ENCODE peak calls at places on chromosome X, in five cellular contexts. One of them, this sample, is unnamed.
A peak's percentile ranks its signal among the peaks of the same experiment; 100 is the strongest.

GRCh38 chrX:82757614-82758013 is 750.5 kb upstream of the POU3F4 start:
- DNase-seq in iPS-NIHi11: no peak
- DNase-seq in NCI-H2081: no peak
- DNase-seq in stimulated activated CD4-positive, alpha-beta T cell treated with anti-CD3 and anti-CD28 coated beads, TNF-alpha, amount 100 ng/mL, for 48 hours: no peak
- DNase-seq in ureter: no peak
- DNase-seq in this sample: no peak

GRCh38 chrX:56812515-56813105 is 83.6 kb downstream of the NBDY start:
- DNase-seq in iPS-NIHi11: no peak
- DNase-seq in NCI-H2081: no peak
- DNase-seq in stimulated activated CD4-positive, alpha-beta T cell treated with anti-CD3 and anti-CD28 coated beads, TNF-alpha, amount 100 ng/mL, for 48 hours: no peak
- DNase-seq in ureter: peak; percentile 41
- DNase-seq in this sample: no peak

GRCh38 chrX:41300758-41301437 is 33.1 kb upstream of the DDX3X start:
- DNase-seq in iPS-NIHi11: no peak
- DNase-seq in NCI-H2081: no peak
- DNase-seq in stimulated activated CD4-positive, alpha-beta T cell treated with anti-CD3 and anti-CD28 coated beads, TNF-alpha, amount 100 ng/mL, for 48 hours: no peak
- DNase-seq in ureter: no peak
- DNase-seq in this sample: no peak

GRCh38 chrX:30230395-30230794 is at the start of gene MAGEB3:
- DNase-seq in iPS-NIHi11: no peak
- DNase-seq in NCI-H2081: no peak
- DNase-seq in stimulated activated CD4-positive, alpha-beta T cell treated with anti-CD3 and anti-CD28 coated beads, TNF-alpha, amount 100 ng/mL, for 48 hours: no peak
- DNase-seq in ureter: no peak
- DNase-seq in this sample: no peak

GRCh38 chrX:119721487-119721886 is 28.5 kb upstream of the SEPTIN6 start:
- DNase-seq in iPS-NIHi11: no peak
- DNase-seq in NCI-H2081: no peak
- DNase-seq in stimulated activated CD4-positive, alpha-beta T cell treated with anti-CD3 and anti-CD28 coated beads, TNF-alpha, amount 100 ng/mL, for 48 hours: no peak
- DNase-seq in ureter: peak; percentile 8
- DNase-seq in this sample: no peak

GRCh38 chrX:102516314-102516936 is at the start of gene TMSB15A:
- DNase-seq in iPS-NIHi11: peak; percentile 85
- DNase-seq in NCI-H2081: peak; percentile 77
- DNase-seq in stimulated activated CD4-positive, alpha-beta T cell treated with anti-CD3 and anti-CD28 coated beads, TNF-alpha, amount 100 ng/mL, for 48 hours: peak; percentile 19
- DNase-seq in ureter: peak; percentile 49
- DNase-seq in this sample: peak; percentile 80

GRCh38 chrX:31421441-31421840 is 349.6 kb upstream of the FTHL17 start:
- DNase-seq in iPS-NIHi11: no peak
- DNase-seq in NCI-H2081: no peak
- DNase-seq in stimulated activated CD4-positive, alpha-beta T cell treated with anti-CD3 and anti-CD28 coated beads, TNF-alpha, amount 100 ng/mL, for 48 hours: no peak
- DNase-seq in ureter: no peak
- DNase-seq in this sample: no peak

GRCh38 chrX:117892469-117892868 is 224.1 kb downstream of the KLHL13 start:
- DNase-seq in iPS-NIHi11: no peak
- DNase-seq in NCI-H2081: no peak
- DNase-seq in stimulated activated CD4-positive, alpha-beta T cell treated with anti-CD3 and anti-CD28 coated beads, TNF-alpha, amount 100 ng/mL, for 48 hours: no peak
- DNase-seq in ureter: no peak
- DNase-seq in this sample: no peak

GRCh38 chrX:153401133-153401764 is at the start of gene PNMA6E:
- DNase-seq in iPS-NIHi11: no peak
- DNase-seq in NCI-H2081: no peak
- DNase-seq in stimulated activated CD4-positive, alpha-beta T cell treated with anti-CD3 and anti-CD28 coated beads, TNF-alpha, amount 100 ng/mL, for 48 hours: no peak
- DNase-seq in ureter: no peak
- DNase-seq in this sample: no peak

GRCh38 chrX:130575831-130576404 is 174.1 kb downstream of the RBMX2 start:
- DNase-seq in iPS-NIHi11: peak; percentile 31
- DNase-seq in NCI-H2081: no peak
- DNase-seq in stimulated activated CD4-positive, alpha-beta T cell treated with anti-CD3 and anti-CD28 coated beads, TNF-alpha, amount 100 ng/mL, for 48 hours: no peak
- DNase-seq in ureter: no peak
- DNase-seq in this sample: peak; percentile 6

GRCh38 chrX:149865390-149865789 is 15.6 kb upstream of the MAGEA8 start:
- DNase-seq in iPS-NIHi11: no peak
- DNase-seq in NCI-H2081: no peak
- DNase-seq in stimulated activated CD4-positive, alpha-beta T cell treated with anti-CD3 and anti-CD28 coated beads, TNF-alpha, amount 100 ng/mL, for 48 hours: no peak
- DNase-seq in ureter: no peak
- DNase-seq in this sample: no peak

GRCh38 chrX:103607385-103608304 is at the start of gene TCEAL3:
- DNase-seq in iPS-NIHi11: peak; percentile 73
- DNase-seq in NCI-H2081: peak; percentile 57
- DNase-seq in stimulated activated CD4-positive, alpha-beta T cell treated with anti-CD3 and anti-CD28 coated beads, TNF-alpha, amount 100 ng/mL, for 48 hours: no peak
- DNase-seq in ureter: peak; percentile 61
- DNase-seq in this sample: peak; percentile 59

GRCh38 chrX:4944767-4945166 is 1231.3 kb upstream of the PRKX start:
- DNase-seq in iPS-NIHi11: no peak
- DNase-seq in NCI-H2081: no peak
- DNase-seq in stimulated activated CD4-positive, alpha-beta T cell treated with anti-CD3 and anti-CD28 coated beads, TNF-alpha, amount 100 ng/mL, for 48 hours: no peak
- DNase-seq in ureter: no peak
- DNase-seq in this sample: no peak

GRCh38 chrX:8036914-8037313 is 109.7 kb upstream of the PNPLA4 start:
- DNase-seq in iPS-NIHi11: no peak
- DNase-seq in NCI-H2081: no peak
- DNase-seq in stimulated activated CD4-positive, alpha-beta T cell treated with anti-CD3 and anti-CD28 coated beads, TNF-alpha, amount 100 ng/mL, for 48 hours: no peak
- DNase-seq in ureter: no peak
- DNase-seq in this sample: peak; percentile 70

GRCh38 chrX:149472620-149473019 is 32.5 kb downstream of the IDS start:
- DNase-seq in iPS-NIHi11: no peak
- DNase-seq in NCI-H2081: no peak
- DNase-seq in stimulated activated CD4-positive, alpha-beta T cell treated with anti-CD3 and anti-CD28 coated beads, TNF-alpha, amount 100 ng/mL, for 48 hours: no peak
- DNase-seq in ureter: no peak
- DNase-seq in this sample: no peak

GRCh38 chrX:39815621-39816020 is 282.1 kb downstream of the BCOR start:
- DNase-seq in iPS-NIHi11: peak; percentile 23
- DNase-seq in NCI-H2081: no peak
- DNase-seq in stimulated activated CD4-positive, alpha-beta T cell treated with anti-CD3 and anti-CD28 coated beads, TNF-alpha, amount 100 ng/mL, for 48 hours: no peak
- DNase-seq in ureter: no peak
- DNase-seq in this sample: no peak

GRCh38 chrX:151825927-151826471 is 86.7 kb upstream of the MAGEA4 start:
- DNase-seq in iPS-NIHi11: no peak
- DNase-seq in NCI-H2081: no peak
- DNase-seq in stimulated activated CD4-positive, alpha-beta T cell treated with anti-CD3 and anti-CD28 coated beads, TNF-alpha, amount 100 ng/mL, for 48 hours: no peak
- DNase-seq in ureter: no peak
- DNase-seq in this sample: no peak

GRCh38 chrX:154373340-154374306 is 811 bp downstream of the FLNA start:
- DNase-seq in iPS-NIHi11: no peak
- DNase-seq in NCI-H2081: peak; percentile 42
- DNase-seq in stimulated activated CD4-positive, alpha-beta T cell treated with anti-CD3 and anti-CD28 coated beads, TNF-alpha, amount 100 ng/mL, for 48 hours: no peak
- DNase-seq in ureter: peak; percentile 75
- DNase-seq in this sample: peak; percentile 90

GRCh38 chrX:45850197-45850774 is 649.6 kb upstream of the DIPK2B start:
- DNase-seq in iPS-NIHi11: no peak
- DNase-seq in NCI-H2081: no peak
- DNase-seq in stimulated activated CD4-positive, alpha-beta T cell treated with anti-CD3 and anti-CD28 coated beads, TNF-alpha, amount 100 ng/mL, for 48 hours: no peak
- DNase-seq in ureter: no peak
- DNase-seq in this sample: peak; percentile 35

GRCh38 chrX:39888730-39889129 is 209.0 kb downstream of the BCOR start:
- DNase-seq in iPS-NIHi11: no peak
- DNase-seq in NCI-H2081: no peak
- DNase-seq in stimulated activated CD4-positive, alpha-beta T cell treated with anti-CD3 and anti-CD28 coated beads, TNF-alpha, amount 100 ng/mL, for 48 hours: no peak
- DNase-seq in ureter: no peak
- DNase-seq in this sample: no peak

GRCh38 chrX:98141466-98141865 is 1257.8 kb downstream of the RPA4 start:
- DNase-seq in iPS-NIHi11: peak; percentile 3
- DNase-seq in NCI-H2081: no peak
- DNase-seq in stimulated activated CD4-positive, alpha-beta T cell treated with anti-CD3 and anti-CD28 coated beads, TNF-alpha, amount 100 ng/mL, for 48 hours: no peak
- DNase-seq in ureter: no peak
- DNase-seq in this sample: no peak

GRCh38 chrX:115592997-115593734 is 32.2 kb downstream of the PLS3 start:
- DNase-seq in iPS-NIHi11: no peak
- DNase-seq in NCI-H2081: no peak
- DNase-seq in stimulated activated CD4-positive, alpha-beta T cell treated with anti-CD3 and anti-CD28 coated beads, TNF-alpha, amount 100 ng/mL, for 48 hours: no peak
- DNase-seq in ureter: no peak
- DNase-seq in this sample: no peak

GRCh38 chrX:40663880-40664630 is 16.7 kb upstream of the CXorf38 start:
- DNase-seq in iPS-NIHi11: peak; percentile 41
- DNase-seq in NCI-H2081: no peak
- DNase-seq in stimulated activated CD4-positive, alpha-beta T cell treated with anti-CD3 and anti-CD28 coated beads, TNF-alpha, amount 100 ng/mL, for 48 hours: no peak
- DNase-seq in ureter: no peak
- DNase-seq in this sample: no peak

This sample was measured in NCI-H1105 treated with DMSO at 0.1 percent for 48 hours.